ENCODE peak calls at places on chromosomes 16 and 17, in four cellular contexts. X, C, O and E are unnamed samples.

GRCh38 chr16:89187337-89188063 is 12.8 kb downstream of the SLC22A31 start:
- DNase-seq in X (no peak), C (peak; percentile 62), O (no peak), E (peak; percentile 65)

GRCh38 chr17:33381201-33381600 is 88.1 kb upstream of the ASIC2 start:
- DNase-seq in C (no peak), X (peak; percentile 9), O (no peak), E (no peak)

GRCh38 chr16:77540656-77541055 is 105.8 kb upstream of the ADAMTS18 start:
- DNase-seq in O (no peak), X (no peak), C (no peak), E (no peak)

GRCh38 chr17:75176625-75177024 is 6.1 kb downstream of the SUMO2 start:
- DNase-seq in O (no peak), C (no peak), X (no peak), E (no peak)

GRCh38 chr17:1376061-1376460 is 24.0 kb downstream of the YWHAE start:
- DNase-seq in O (no peak), X (no peak), C (no peak), E (peak; percentile 22)

GRCh38 chr16:200388-200787 is 20.1 kb downstream of the HBQ1 start:
- DNase-seq in C (peak; percentile 30), X (no peak), O (peak; percentile 78), E (no peak)

GRCh38 chr17:55238931-55239297 is 25.8 kb upstream of the HLF start:
- DNase-seq in C (peak; percentile 35), O (no peak), X (no peak), E (peak; percentile 7)

GRCh38 chr17:10661377-10661906 is 4.3 kb upstream of the MYH3 start:
- DNase-seq in X (no peak), O (no peak), C (no peak), E (no peak)

GRCh38 chr16:70685938-70686375 is at the start of gene MTSS2:
- DNase-seq in O (peak; percentile 85), C (peak; percentile 91), X (peak; percentile 90), E (no peak)
- H3K27ac ChIP-seq in O (peak within 1 kb of the TSS; percentile 92), C (peak within 1 kb of the TSS; percentile 80), X (peak within 1 kb of the TSS; percentile 96), E (no peak within 1 kb of the TSS)

DNA sequence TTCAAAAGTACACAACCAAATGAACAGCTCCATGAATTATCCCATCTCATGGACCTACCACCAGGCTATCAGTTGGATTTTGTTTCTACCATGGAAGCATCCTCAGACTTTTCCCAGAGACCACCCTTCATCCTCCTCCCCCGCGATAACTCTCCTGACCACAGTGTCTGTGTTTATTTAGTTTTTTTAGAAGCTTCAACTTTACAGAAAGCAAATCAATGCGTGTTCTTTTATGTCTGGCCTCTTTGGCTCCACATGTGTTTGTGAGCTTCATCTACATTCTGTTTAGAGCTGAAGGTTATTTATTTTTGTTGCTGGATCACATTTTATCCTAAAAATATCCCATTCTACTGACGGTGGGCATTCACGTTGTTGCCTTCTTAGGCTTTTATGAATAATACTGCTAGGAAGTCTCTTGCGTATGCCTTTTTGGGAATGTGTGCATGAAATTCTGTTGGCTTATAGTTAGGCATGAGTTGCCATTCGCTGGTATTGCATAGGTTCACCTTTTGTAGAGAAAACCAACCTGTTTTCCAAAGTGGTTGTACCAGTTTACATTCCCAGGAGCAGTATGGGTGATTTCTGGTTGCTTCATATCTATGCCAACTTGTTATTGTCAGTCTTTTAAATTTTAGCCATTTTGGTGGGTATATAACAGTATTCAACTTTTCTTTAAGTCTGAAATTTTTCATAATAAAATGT is 83.0 kb downstream of the CMIP start:
- DNase-seq in O (no peak), C (no peak), X (no peak), E (no peak)
- H3K4me3 ChIP-seq in O (no peak overlapping the region), C (no peak overlapping the region), X (no peak overlapping the region), E (no peak overlapping the region)

DNA sequence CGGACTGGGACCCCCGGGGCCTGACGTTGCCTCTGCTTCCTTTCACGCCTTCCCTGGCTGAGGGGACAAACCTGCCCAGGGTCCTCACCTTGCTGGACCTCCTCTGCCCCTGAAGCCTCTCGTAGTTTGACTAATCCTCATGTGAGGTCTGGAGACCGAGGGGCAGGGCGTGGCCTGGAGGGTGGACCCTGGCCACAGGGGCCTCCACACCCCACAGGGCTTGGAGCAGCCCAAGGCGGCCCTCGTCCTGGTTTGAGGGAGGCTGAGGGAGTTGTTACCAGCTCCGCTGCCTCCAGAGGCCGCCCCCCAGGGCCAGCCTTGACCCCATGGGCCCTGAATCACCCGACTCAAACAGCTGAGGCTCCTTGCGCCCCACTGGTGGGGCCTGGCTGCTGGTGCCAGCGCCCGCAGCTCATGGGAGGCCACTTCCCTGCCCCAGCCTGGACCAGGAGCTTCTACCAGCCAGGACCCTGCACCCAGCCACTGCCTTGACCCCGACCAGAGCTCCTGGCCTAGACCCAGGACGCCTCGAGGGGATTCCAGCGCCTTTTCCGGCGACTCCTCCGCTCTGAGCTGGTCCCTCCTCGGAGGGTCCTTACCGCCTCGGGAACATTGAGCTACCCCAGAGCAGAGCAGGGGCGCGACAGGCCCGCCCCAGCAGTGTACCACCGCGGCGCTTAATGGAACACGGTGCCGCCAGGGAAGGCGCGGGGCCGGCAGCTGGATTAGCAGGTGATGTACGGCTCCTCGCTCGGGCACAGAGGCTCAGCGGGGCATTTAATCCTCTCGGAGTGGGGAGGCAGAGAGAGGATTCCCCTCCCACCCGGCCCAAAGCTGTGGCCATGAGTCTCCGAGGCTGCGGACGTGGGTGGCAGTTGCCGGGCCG is 37.1 kb downstream of the GSE1 start:
- DNase-seq in C (peak; percentile 52), O (no peak), X (no peak), E (no peak)
- H3K27ac ChIP-seq in C (peak overlapping the region; percentile 42), O (no peak overlapping the region), X (peak overlapping the region; percentile 11), E (no peak overlapping the region)

GRCh38 chr16:68367891-68368601 is 57.2 kb downstream of the PRMT7 start:
- DNase-seq in C (no peak), X (no peak), O (no peak), E (no peak)

GRCh38 chr16:68368602-68368944 is 57.8 kb downstream of the PRMT7 start:
- DNase-seq in C (no peak), O (no peak), X (no peak), E (no peak)

GRCh38 chr16:68367440-68367839 is 56.6 kb downstream of the PRMT7 start:
- DNase-seq in X (no peak), C (no peak), O (no peak), E (no peak)

GRCh38 chr16:68366062-68366461 is 55.2 kb downstream of the PRMT7 start:
- DNase-seq in C (no peak), O (no peak), X (no peak), E (no peak)

DNA sequence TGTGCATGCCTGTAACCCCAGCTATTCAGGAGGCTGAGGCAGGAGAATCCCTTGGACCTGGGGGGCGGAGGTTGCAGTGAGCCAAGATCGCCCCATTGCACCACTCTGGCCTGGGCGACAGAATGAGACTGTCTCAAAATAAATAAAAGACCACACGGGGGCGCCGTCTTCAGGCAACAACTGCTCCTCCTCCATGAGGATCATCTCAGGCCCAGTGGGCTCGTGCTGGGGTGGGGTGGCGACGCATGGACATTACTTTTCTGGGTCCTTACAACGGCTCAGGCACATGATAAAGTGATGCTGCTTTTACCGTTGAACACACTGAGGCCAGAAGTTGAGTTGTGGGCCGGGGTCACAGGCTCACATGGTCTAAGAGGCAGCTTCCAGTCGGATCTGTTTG is 56.2 kb downstream of the PRMT7 start:
- DNase-seq in X (no peak), C (peak; percentile 58), O (peak; percentile 9), E (no peak)
- H3K4me3 ChIP-seq in X (no peak overlapping the region), C (no peak overlapping the region), O (no peak overlapping the region), E (no peak overlapping the region)

GRCh38 chr17:44770526-44770925 is 11.7 kb downstream of the ADAM11 start:
- DNase-seq in C (no peak), O (no peak), X (no peak), E (no peak)
- H3K27ac ChIP-seq in C (no peak overlapping the region), O (no peak overlapping the region), X (no peak overlapping the region), E (no peak overlapping the region)